ENCODE peak calls at places on chromosomes 7 and 10, in ten cellular contexts. Q is T-cell; Z is stimulated activated CD4-positive, alpha-beta T cell treated with anti-CD3 and anti-CD28 coated beads, Interleukin-12 subunit alpha, Interleukin-12 subunit beta, amount 100 ng/mL, for 48 hours; S is NCI-H1092; U is amniotic epithelial cell; T is activated T-cell treated with anti-CD3 and anti-CD28 coated beads for 1 hour; E is neural progenitor cell; R is globus pallidus; W is mucosa of descending colon; A is COLO829. O is an unnamed sample.

GRCh38 chr10:62433181-62433692 is 59.1 kb downstream of the ZNF365 start:
- DNase-seq in Q (no peak), Z (peak; percentile 56), S (no peak), U (peak; percentile 80), T (peak; percentile 1), E (no peak), R (no peak), W (no peak), A (peak; percentile 75), O (no peak)

GRCh38 chr7:11207565-11207964 is 233.9 kb downstream of the PHF14 start:
- DNase-seq in Q (no peak), Z (no peak), S (no peak), U (peak; percentile 68), T (no peak), E (no peak), R (no peak), W (no peak), A (no peak), O (no peak)

GRCh38 chr10:97898429-97898828 is 48.8 kb downstream of the GOLGA7B start:
- DNase-seq in Q (no peak), Z (no peak), S (no peak), U (no peak), T (no peak), E (no peak), R (no peak), W (peak; percentile 21), A (no peak), O (no peak)

GRCh38 chr7:134999136-134999535 is 12.8 kb downstream of the AGBL3 start:
- DNase-seq in Q (no peak), Z (no peak), S (no peak), U (no peak), T (no peak), E (no peak), R (no peak), W (no peak), A (no peak), O (no peak)

GRCh38 chr7:134892002-134892693 is 94.2 kb upstream of the AGBL3 start:
- DNase-seq in Q (no peak), Z (no peak), S (no peak), U (no peak), T (no peak), E (peak; percentile 37), R (peak; percentile 51), W (no peak), A (no peak), O (no peak)

GRCh38 chr10:132311338-132311939 is 3.7 kb upstream of the STK32C start:
- DNase-seq in Q (no peak), Z (no peak), S (no peak), U (no peak), T (no peak), E (peak; percentile 38), R (no peak), W (no peak), A (no peak), O (no peak)

GRCh38 chr10:133166828-133167692 is 7.0 kb downstream of the KNDC1 start:
- DNase-seq in Q (no peak), Z (no peak), S (no peak), U (no peak), T (no peak), E (no peak), R (peak; percentile 58), W (no peak), A (no peak), O (no peak)

GRCh38 chr10:124740374-124741280 is 3.6 kb downstream of the FAM53B start:
- DNase-seq in Q (no peak), Z (no peak), S (no peak), U (peak; percentile 81), T (no peak), E (peak; percentile 84), R (peak; percentile 87), W (peak; percentile 59), A (no peak), O (no peak)

GRCh38 chr10:77090381-77091356 is 546.9 kb downstream of the KCNMA1 start:
- DNase-seq in Q (no peak), Z (no peak), S (no peak), U (peak; percentile 38), T (no peak), E (no peak), R (no peak), W (no peak), A (no peak), O (no peak)

GRCh38 chr7:151206914-151207313 is 3.4 kb downstream of the H2BK1 start:
- DNase-seq in Q (peak; percentile 14), Z (no peak), S (no peak), U (peak; percentile 82), T (no peak), E (no peak), R (no peak), W (no peak), A (no peak), O (no peak)